ENCODE peak calls at places on chromosomes 2 and 18, in four cellular contexts. W is breast epithelium, B is aorta, N is stomach. G is an unnamed sample. For H3K36me3, the result is how much of the 10 kb centered on the place peaks cover.

GRCh38 chr2:5980351-5981054 is 288.3 kb downstream of the SOX11 start:
- DNase-seq in N (no peak), B (no peak), W (no peak), G (no peak)

GRCh38 chr2:74186038-74186437 is 7.4 kb upstream of the MOB1A start:
- DNase-seq in W (no peak), B (peak), N (no peak), G (peak)

GRCh38 chr2:160397530-160397865 is 96.1 kb downstream of the RBMS1 start:
- DNase-seq in W (no peak), N (no peak), B (no peak), G (no peak)

GRCh38 chr2:42938671-42939370 is 146.4 kb upstream of the HAAO start:
- DNase-seq in B (peak), W (no peak), N (no peak), G (no peak)

GRCh38 chr2:133844214-133844892 is 276.1 kb upstream of the NCKAP5 start:
- DNase-seq in B (peak), N (peak), W (peak), G (peak)

GRCh38 chr2:180733330-180733729 is 247.1 kb upstream of the UBE2E3 start:
- DNase-seq in W (no peak), N (no peak), B (no peak), G (no peak)

GRCh38 chr2:19357383-19358241 is 811 bp downstream of the OSR1 start:
- DNase-seq in W (no peak), N (peak), B (no peak), G (peak)

GRCh38 chr18:8602040-8602439 is 7.2 kb upstream of the RAB12 start:
- DNase-seq in B (no peak), W (no peak), N (no peak), G (no peak)

GRCh38 chr18:79454034-79454735 is 58.5 kb downstream of the NFATC1 start:
- DNase-seq in W (no peak), N (no peak), B (no peak), G (no peak)

GRCh38 chr2:123419976-123420375 is 605.1 kb upstream of the CNTNAP5 start:
- DNase-seq in B (no peak), N (no peak), W (no peak), G (no peak)

GRCh38 chr2:130920417-130921030 is 83.8 kb downstream of the ARHGEF4 start:
- DNase-seq in N (peak), B (peak), W (no peak), G (peak)

GRCh38 chr18:3186678-3187658 is 32.8 kb downstream of the MYOM1 start:
- DNase-seq in B (no peak), W (no peak), N (no peak), G (no peak)

GRCh38 chr2:226490172-226490571 is 309.4 kb downstream of the IRS1 start:
- DNase-seq in B (no peak), W (no peak), N (no peak), G (no peak)

GRCh38 chr18:75880266-75880665 is 452.8 kb upstream of the SMIM21 start:
- DNase-seq in W (no peak), N (no peak), B (no peak), G (no peak)

GRCh38 chr18:22559414-22560282 is 141.9 kb upstream of the CTAGE1 start:
- DNase-seq in N (peak), B (peak), W (peak), G (peak)

GRCh38 chr2:163269375-163270021 is 430.9 kb upstream of the KCNH7 start:
- DNase-seq in N (no peak), B (no peak), W (no peak), G (no peak)

GRCh38 chr2:60844105-60844504 is 37.3 kb upstream of the REL start:
- DNase-seq in N (no peak), W (no peak), B (no peak), G (no peak)

GRCh38 chr2:71479261-71479660 is 25.9 kb downstream of the DYSF start:
- DNase-seq in B (no peak), W (no peak), N (no peak), G (no peak)

GRCh38 chr2:200477667-200478121 is 32.2 kb downstream of the KCTD18 start:
- DNase-seq in W (no peak), N (no peak), B (peak), G (peak)

GRCh38 chr2:27891820-27892105 is 1.2 kb downstream of the BABAM2 start:
- DNase-seq in B (no peak), W (no peak), N (no peak), G (no peak)

GRCh38 chr2:102915128-102915527 is 153.3 kb downstream of the TMEM182 start:
- DNase-seq in B (no peak), W (no peak), N (no peak), G (no peak)

GRCh38 chr2:182758379-182758778 is 42.3 kb downstream of the DNAJC10 start:
- DNase-seq in W (no peak), B (no peak), N (no peak), G (no peak)

GRCh38 chr2:190742431-190742830 is 93.5 kb downstream of the NAB1 start:
- DNase-seq in W (no peak), N (no peak), B (no peak), G (no peak)

GRCh38 chr2:44083054-44083453 is 85.6 kb upstream of the PPM1B start:
- DNase-seq in W (no peak), B (no peak), N (no peak), G (no peak)

GRCh38 chr18:1294229-1294628 is 389.6 kb downstream of the ADCYAP1 start:
- DNase-seq in W (no peak), B (no peak), N (no peak), G (no peak)

GRCh38 chr2:68918497-68918896 is 34.2 kb downstream of the GKN2 start:
- DNase-seq in B (no peak), N (no peak), W (no peak), G (no peak)

GRCh38 chr2:181848356-181848876 is 43.1 kb upstream of the ITPRID2 start:
- DNase-seq in N (no peak), B (no peak), W (no peak), G (no peak)

GRCh38 chr2:85725451-85725850 is 28.3 kb upstream of the ATOH8 start:
- DNase-seq in W (no peak), N (no peak), B (no peak), G (no peak)

GRCh38 chr18:55317322-55317721 is 270.7 kb downstream of the TCF4 start:
- DNase-seq in W (no peak), N (no peak), B (no peak), G (no peak)

GRCh38 chr2:74893332-74893731 is 59.4 kb downstream of the HK2 start:
- DNase-seq in B (no peak), N (no peak), W (no peak), G (no peak)

GRCh38 chr2:11182951-11183350 is 27.7 kb downstream of the SLC66A3 start:
- DNase-seq in B (no peak), N (no peak), W (no peak), G (no peak)

GRCh38 chr2:11186145-11186544 is 30.9 kb downstream of the SLC66A3 start:
- DNase-seq in N (no peak), B (no peak), W (no peak), G (no peak)

GRCh38 chr2:11187733-11188132 is 32.5 kb downstream of the SLC66A3 start:
- DNase-seq in N (no peak), B (no peak), W (no peak), G (no peak)

DNA sequence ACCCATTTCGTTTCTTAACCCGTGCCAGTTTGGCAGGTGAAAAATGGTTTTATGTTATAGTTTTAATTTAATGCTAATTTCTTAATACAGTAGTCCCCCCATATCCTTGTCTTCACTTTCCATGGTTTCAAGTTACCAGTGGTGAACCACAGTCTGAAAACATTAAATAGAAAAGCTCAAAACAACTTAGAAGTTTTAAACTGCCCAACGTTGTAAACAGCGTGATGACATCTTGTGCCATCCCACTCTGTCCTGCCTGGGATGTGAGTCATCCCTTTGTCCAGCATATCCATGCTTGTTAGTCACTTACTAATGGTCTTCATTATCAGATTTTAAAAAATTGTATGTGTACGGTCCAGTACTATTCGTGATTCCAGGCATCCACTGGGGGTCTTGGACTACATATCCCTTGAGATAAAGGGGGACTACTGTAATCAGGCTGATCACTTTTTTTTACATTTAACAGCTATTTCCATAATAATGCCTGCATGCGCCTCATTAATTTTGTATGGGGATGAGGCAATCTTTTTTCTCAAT is 31.9 kb downstream of the SLC66A3 start:
- DNase-seq in W (no peak), N (no peak), B (no peak), G (no peak)
- H3K36me3 ChIP-seq in W (under half), N (half or more), B (under half), G (under half)

GRCh38 chr2:241257419-241258032 is 57.9 kb downstream of the HDLBP start:
- DNase-seq in W (no peak), N (no peak), B (no peak), G (no peak)

GRCh38 chr2:241252778-241253475 is 62.5 kb downstream of the HDLBP start:
- DNase-seq in N (no peak), W (no peak), B (no peak), G (no peak)

GRCh38 chr2:241256168-241256545 is 59.3 kb downstream of the HDLBP start:
- DNase-seq in B (no peak), N (peak), W (no peak), G (no peak)

GRCh38 chr2:241255542-241256167 is 59.8 kb downstream of the HDLBP start:
- DNase-seq in W (no peak), B (no peak), N (peak), G (no peak)

DNA sequence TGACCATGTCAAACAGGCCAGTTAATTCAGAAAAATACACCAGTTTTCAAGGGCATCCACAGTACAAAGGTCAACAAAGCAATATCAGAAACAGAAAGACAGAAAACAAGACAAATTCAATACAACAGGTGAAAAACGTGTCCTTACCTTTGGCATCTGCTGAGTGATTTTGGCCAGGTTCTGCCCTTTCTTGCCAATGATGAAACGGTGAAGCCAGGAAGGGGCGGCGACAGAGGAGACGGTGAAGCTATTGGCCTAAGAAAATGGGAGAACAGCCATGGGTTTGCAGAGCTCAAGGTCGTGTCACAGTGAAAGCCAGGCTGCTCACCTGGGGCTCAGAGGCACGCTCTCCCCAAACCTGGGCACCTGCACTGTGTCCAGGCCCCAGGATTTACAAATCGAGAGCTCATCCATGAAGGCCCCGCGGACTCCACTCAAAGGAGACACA is 60.5 kb downstream of the HDLBP start:
- DNase-seq in B (no peak), W (no peak), N (no peak), G (no peak)
- H3K36me3 ChIP-seq in B (under half), W (under half), N (half or more), G (half or more)

GRCh38 chr2:218244204-218244603 is 16.6 kb upstream of the GPBAR1 start:
- DNase-seq in B (no peak), N (no peak), W (no peak), G (no peak)
- H3K36me3 ChIP-seq in B (under half), N (half or more), W (under half), G (under half)

GRCh38 chr2:233273120-233273519 is 21.6 kb downstream of the ATG16L1 start:
- DNase-seq in B (no peak), N (no peak), W (no peak), G (no peak)
- H3K36me3 ChIP-seq in B (under half), N (half or more), W (under half), G (half or more)

GRCh38 chr18:26293982-26294381 is 67.7 kb downstream of the TAF4B start:
- DNase-seq in B (no peak), N (no peak), W (no peak), G (no peak)
- H3K36me3 ChIP-seq in B (under half), N (under half), W (under half), G (under half)

DNA sequence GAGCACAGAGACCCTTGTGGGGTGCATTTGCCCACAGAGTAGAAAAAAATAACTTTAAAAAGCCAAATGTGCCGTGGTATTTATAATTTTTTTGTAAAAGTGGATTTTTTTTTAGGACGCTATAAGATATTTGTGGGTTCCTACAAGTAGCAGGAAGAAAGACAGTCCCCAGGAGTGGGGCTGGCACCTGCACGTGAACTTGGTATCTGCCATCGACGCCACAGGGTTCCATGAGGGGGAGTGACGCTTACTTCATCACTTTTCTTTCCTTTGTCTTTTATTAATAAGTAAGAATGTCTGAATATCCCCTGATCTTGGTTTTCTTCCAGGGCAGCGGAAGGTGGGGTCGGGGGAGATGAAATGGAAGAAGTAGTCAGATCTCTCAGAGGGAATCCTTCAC is 207.0 kb downstream of the TWIST2 start:
- DNase-seq in B (no peak), N (no peak), W (no peak), G (no peak)
- H3K36me3 ChIP-seq in B (under half), N (half or more), W (under half), G (under half)

GRCh38 chr2:239107936-239108335 is 260.1 kb downstream of the TWIST2 start:
- DNase-seq in B (no peak), W (no peak), N (no peak), G (no peak)
- H3K36me3 ChIP-seq in B (under half), W (under half), N (half or more), G (under half)

G was measured in transverse colon.